ENCODE peak calls at places on chromosomes 12 and 14, in six cellular contexts. B is lung microvascular endothelial cell, N is left ventricle myocardium superior, O is HEK293T, P is left ventricle myocardium inferior, J is MV-4-11. S is an unnamed sample.

GRCh38 chr14:30581283-30581625 is 22.3 kb downstream of the G2E3 start:
- DNase-seq in B (no peak), N (no peak), O (no peak), P (no peak), J (no peak), S (no peak)

GRCh38 chr14:51335521-51335920 is 95.5 kb downstream of the TMX1 start:
- DNase-seq in B (no peak), N (peak; percentile 71), O (no peak), P (peak; percentile 68), J (no peak), S (no peak)

GRCh38 chr12:121260091-121260490 is 36.4 kb downstream of the CAMKK2 start:
- DNase-seq in B (no peak), N (no peak), O (no peak), P (no peak), J (no peak), S (no peak)

GRCh38 chr14:96095581-96096476 is 56.7 kb downstream of the C14orf132 start:
- DNase-seq in B (no peak), N (no peak), O (no peak), P (no peak), J (no peak), S (peak; percentile 61)

GRCh38 chr14:99604766-99605298 is 825 bp upstream of the CCDC85C start:
- DNase-seq in B (peak; percentile 61), N (peak; percentile 64), O (peak; percentile 45), P (no peak), J (no peak), S (peak; percentile 51)

GRCh38 chr12:65121049-65121955 is at the start of gene WIF1:
- DNase-seq in B (peak; percentile 2), N (peak; percentile 33), O (peak; percentile 47), P (no peak), J (no peak), S (peak; percentile 60)

GRCh38 chr12:132379996-132380395 is 50.6 kb upstream of the GALNT9 start:
- DNase-seq in B (no peak), N (no peak), O (peak; percentile 56), P (no peak), J (no peak), S (no peak)

GRCh38 chr12:72098622-72099021 is 160.0 kb downstream of the TPH2 start:
- DNase-seq in B (no peak), N (no peak), O (no peak), P (no peak), J (no peak), S (no peak)

GRCh38 chr12:111838353-111838752 is 3.7 kb upstream of the MAPKAPK5 start:
- DNase-seq in B (no peak), N (no peak), O (no peak), P (no peak), J (no peak), S (no peak)

GRCh38 chr12:125944446-125944845 is 879.2 kb downstream of the AACS start:
- DNase-seq in B (no peak), N (no peak), O (no peak), P (no peak), J (no peak), S (no peak)

GRCh38 chr12:59499774-59500173 is 96.1 kb upstream of the SLC16A7 start:
- DNase-seq in B (no peak), N (no peak), O (no peak), P (no peak), J (peak; percentile 2), S (no peak)

GRCh38 chr12:42904683-42905418 is 315.3 kb upstream of the PRICKLE1 start:
- DNase-seq in B (no peak), N (no peak), O (no peak), P (no peak), J (no peak), S (no peak)

GRCh38 chr12:103197725-103198388 is 240.4 kb downstream of the ASCL1 start:
- DNase-seq in B (no peak), N (no peak), O (no peak), P (no peak), J (no peak), S (no peak)

GRCh38 chr14:99698642-99699041 is 14.5 kb downstream of the CYP46A1 start:
- DNase-seq in B (peak; percentile 18), N (no peak), O (peak; percentile 2), P (no peak), J (peak; percentile 30), S (no peak)

GRCh38 chr14:43877351-43877900 is 629.7 kb downstream of the FSCB start:
- DNase-seq in B (no peak), N (no peak), O (no peak), P (no peak), J (no peak), S (peak; percentile 12)

GRCh38 chr12:103868215-103868614 is 27.2 kb upstream of the NT5DC3 start:
- DNase-seq in B (no peak), N (no peak), O (no peak), P (no peak), J (no peak), S (no peak)

GRCh38 chr14:86022031-86022629 is 492.2 kb downstream of the FLRT2 start:
- DNase-seq in B (no peak), N (no peak), O (no peak), P (no peak), J (no peak), S (no peak)